ENCODE peak calls at places on chromosomes 2 and 18, in eight cellular contexts. M, D, E, G, J, Y, H and C are unnamed samples. For H3K9me3, the result is how much of the 10 kb centered on the place peaks cover.

GRCh38 chr18:48934708-48935432 is 15.9 kb downstream of the SMAD7 start:
- DNase-seq in M (no peak), D (peak), E (no peak), G (peak), J (no peak), Y (no peak), H (no peak), C (peak)

GRCh38 chr2:100422320-100422719 is 4.9 kb upstream of the CHST10 start:
- DNase-seq in M (peak), D (no peak), E (peak), G (no peak), J (peak), Y (peak), H (no peak), C (peak)

GRCh38 chr2:120764434-120764833 is 28.8 kb downstream of the GLI2 start:
- DNase-seq in M (no peak), D (no peak), E (no peak), G (peak), J (no peak), Y (no peak), H (no peak), C (no peak)

GRCh38 chr2:162925595-162925994 is 87.0 kb upstream of the KCNH7 start:
- DNase-seq in M (no peak), D (no peak), E (no peak), G (no peak), J (no peak), Y (no peak), H (no peak), C (no peak)

GRCh38 chr2:13669607-13670006 is 952.9 kb downstream of the TRIB2 start:
- DNase-seq in M (no peak), D (no peak), E (no peak), G (no peak), J (no peak), Y (no peak), H (no peak), C (no peak)

GRCh38 chr2:84904717-84905174 is 710 bp upstream of the TMSB10 start:
- DNase-seq in M (peak), D (peak), E (peak), G (peak), J (peak), Y (no peak), H (peak), C (peak)

GRCh38 chr2:75055820-75056675 is 97.6 kb downstream of the POLE4 start:
- DNase-seq in M (peak), D (no peak), E (no peak), G (no peak), J (peak), Y (no peak), H (no peak), C (no peak)

GRCh38 chr2:215531284-215531683 is 95.4 kb upstream of the FN1 start:
- DNase-seq in M (peak), D (no peak), E (peak), G (no peak), J (peak), Y (no peak), H (no peak), C (no peak)

GRCh38 chr2:216681683-216682082 is 13.7 kb downstream of the IGFBP5 start:
- DNase-seq in M (no peak), D (no peak), E (no peak), G (no peak), J (no peak), Y (no peak), H (no peak), C (no peak)

GRCh38 chr2:241507430-241508239 is 749 bp downstream of the STK25 start:
- DNase-seq in M (no peak), D (peak), E (peak), G (peak), J (peak), Y (peak), H (no peak), C (peak)

GRCh38 chr2:203913947-203914346 is 22.6 kb upstream of the ICOS start:
- DNase-seq in M (no peak), D (no peak), E (no peak), G (no peak), J (no peak), Y (no peak), H (no peak), C (no peak)

GRCh38 chr2:206028101-206028500 is 57.9 kb downstream of the INO80D start:
- DNase-seq in M (no peak), D (no peak), E (no peak), G (no peak), J (peak), Y (no peak), H (no peak), C (no peak)

GRCh38 chr2:206031162-206031784 is 54.7 kb downstream of the INO80D start:
- DNase-seq in M (peak), D (no peak), E (peak), G (no peak), J (peak), Y (no peak), H (no peak), C (peak)

DNA sequence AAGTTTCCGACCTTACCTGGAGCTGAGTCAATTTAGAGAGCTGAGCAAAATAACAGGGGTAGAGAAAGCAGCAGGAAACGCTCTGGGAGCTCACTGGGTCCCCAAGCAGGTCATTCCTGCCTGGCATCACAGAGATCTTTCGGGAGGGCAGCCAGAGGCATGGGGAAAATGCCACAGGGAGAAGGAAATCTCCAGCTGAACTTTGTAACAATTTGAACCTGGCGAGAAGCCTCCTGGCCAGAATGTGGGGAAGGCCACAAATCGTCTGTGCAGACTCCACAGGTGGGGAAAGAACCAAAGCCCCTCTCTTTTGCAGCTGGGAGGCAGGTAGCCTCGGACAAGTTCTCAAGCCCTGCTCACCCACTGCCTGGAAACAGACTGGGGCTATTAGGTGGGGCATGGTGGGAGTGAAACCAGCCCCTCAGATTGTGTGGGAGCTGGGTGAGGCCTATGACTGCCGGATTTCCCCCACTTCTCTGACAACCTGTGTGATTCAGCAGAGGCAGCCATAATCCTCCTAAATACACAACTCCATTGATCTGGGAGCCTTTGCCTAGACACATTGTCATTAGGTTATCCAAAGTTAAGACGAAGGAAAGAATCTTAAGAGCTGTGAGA is 53.9 kb downstream of the INO80D start:
- DNase-seq in M (no peak), D (no peak), E (no peak), G (no peak), J (no peak), Y (no peak), H (no peak), C (no peak)
- H3K9me3 ChIP-seq in M (under half), D (under half), E (under half), G (under half), J (under half), Y (under half), H (under half), C (under half)

DNA sequence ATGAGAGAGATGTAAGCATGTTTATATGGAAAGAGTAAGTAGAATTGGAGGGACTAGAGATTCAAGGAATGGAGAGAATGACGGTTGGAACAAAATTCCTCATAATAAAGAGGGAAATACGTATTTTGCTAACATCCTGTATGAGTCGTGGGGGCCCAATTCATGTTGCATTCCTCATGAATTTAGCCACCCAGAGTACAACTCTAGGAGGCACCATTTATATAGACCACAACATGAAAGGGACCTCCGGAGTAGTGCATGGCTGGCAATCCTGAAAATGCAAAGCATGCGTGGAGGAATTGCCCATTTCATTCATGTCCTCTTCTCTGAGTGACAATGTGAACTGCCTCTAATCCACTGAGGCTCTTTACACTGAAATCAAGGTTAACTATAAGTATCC is 168.2 kb downstream of the ZEB2 start:
- DNase-seq in M (no peak), D (no peak), E (no peak), G (no peak), J (peak), Y (no peak), H (no peak), C (no peak)
- TF ChIP-seq CTCF in M (no peak), D (no peak), E (no peak), G (no peak), J (no peak), Y (no peak), H (no peak), C (no peak)

GRCh38 chr2:106010818-106011355 is 183.2 kb downstream of the UXS1 start:
- DNase-seq in M (no peak), D (no peak), E (no peak), G (no peak), J (no peak), Y (no peak), H (no peak), C (no peak)

GRCh38 chr2:106012591-106013347 is 181.3 kb downstream of the UXS1 start:
- DNase-seq in M (no peak), D (no peak), E (peak), G (no peak), J (no peak), Y (no peak), H (no peak), C (no peak)

GRCh38 chr2:106011993-106012392 is 182.1 kb downstream of the UXS1 start:
- DNase-seq in M (no peak), D (no peak), E (no peak), G (no peak), J (no peak), Y (no peak), H (no peak), C (no peak)

GRCh38 chr2:106011380-106011779 is 182.7 kb downstream of the UXS1 start:
- DNase-seq in M (no peak), D (no peak), E (no peak), G (no peak), J (no peak), Y (no peak), H (no peak), C (peak)

GRCh38 chr2:106009096-106009495 is 185.0 kb downstream of the UXS1 start:
- DNase-seq in M (no peak), D (no peak), E (no peak), G (no peak), J (no peak), Y (no peak), H (no peak), C (no peak)
- H3K9me3 ChIP-seq in M (under half), D (under half), E (under half), G (under half), J (under half), Y (under half), H (under half), C (under half)

GRCh38 chr18:76803413-76803812 is 18.9 kb upstream of the ZNF236 start:
- DNase-seq in M (no peak), D (no peak), E (no peak), G (no peak), J (no peak), Y (no peak), H (no peak), C (no peak)
- TF ChIP-seq CTCF in M (no peak), D (no peak), E (no peak), G (no peak), J (no peak), Y (no peak), H (no peak), C (no peak)

DNA sequence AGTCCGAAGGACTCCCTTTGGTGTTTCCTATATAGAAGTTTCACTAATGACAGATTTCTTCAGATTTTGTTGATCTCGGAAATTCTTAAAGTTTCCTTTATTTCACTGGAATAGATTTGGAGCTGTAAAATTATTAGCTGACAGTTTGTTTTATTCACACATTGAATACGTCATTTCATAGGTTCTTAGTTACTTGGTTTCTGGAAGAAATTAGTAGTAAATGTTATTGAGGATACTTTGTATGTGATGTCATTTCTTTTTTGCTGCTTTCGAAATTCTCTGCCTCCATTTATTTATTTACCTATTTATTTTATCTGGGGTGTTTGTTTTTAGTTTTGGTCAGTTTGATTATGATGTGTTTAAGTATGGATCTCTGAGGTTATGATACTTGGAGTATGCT is 1205.9 kb upstream of the GYPC start:
- DNase-seq in M (no peak), D (no peak), E (no peak), G (no peak), J (no peak), Y (no peak), H (no peak), C (no peak)
- H3K9me3 ChIP-seq in M (under half), D (under half), E (under half), G (under half), J (under half), Y (under half), H (under half), C (under half)

DNA sequence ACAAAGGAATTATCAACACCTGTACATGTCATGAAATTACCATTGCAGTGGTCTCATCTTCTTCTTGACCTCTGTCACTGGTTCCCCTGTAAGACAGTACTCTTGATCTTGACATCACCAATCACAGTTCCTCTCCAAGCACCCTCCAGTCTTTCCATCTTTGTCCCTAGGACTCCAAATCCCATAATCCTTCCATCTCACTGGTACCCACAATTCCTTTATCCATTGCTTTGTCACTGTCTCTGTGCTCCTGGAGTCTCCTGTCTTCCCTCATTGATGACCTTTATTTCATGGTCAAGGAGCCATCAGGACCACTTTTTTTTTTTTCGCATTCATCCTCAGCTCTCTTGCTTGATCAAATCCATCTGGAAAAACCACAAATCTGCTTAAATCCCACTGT is 56.7 kb downstream of the COL4A3 start:
- DNase-seq in M (no peak), D (no peak), E (no peak), G (no peak), J (no peak), Y (no peak), H (no peak), C (no peak)
- TF ChIP-seq CTCF in M (no peak), D (no peak), E (no peak), G (no peak), J (no peak), Y (no peak), H (no peak), C (no peak)

DNA sequence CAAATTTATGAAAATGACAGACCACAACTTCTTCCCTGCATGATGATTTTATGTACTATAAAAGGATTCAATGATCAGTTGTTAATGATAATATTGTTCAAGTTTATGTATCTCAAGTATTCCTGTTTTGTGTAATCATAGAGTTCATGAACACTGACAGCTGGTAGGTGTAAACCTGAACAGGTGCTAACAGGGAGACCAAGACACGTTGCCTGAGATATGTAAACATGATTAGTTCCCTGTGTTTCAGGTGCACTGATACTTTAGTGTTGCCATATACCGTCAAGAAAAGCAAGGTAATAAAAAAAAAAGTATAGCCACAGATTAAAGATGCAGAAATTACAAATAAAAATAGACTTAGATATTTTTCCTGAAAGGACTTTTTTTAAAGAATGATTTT is 131.8 kb downstream of the BAZ2B start:
- DNase-seq in M (no peak), D (no peak), E (no peak), G (no peak), J (no peak), Y (no peak), H (no peak), C (no peak)
- H3K9me3 ChIP-seq in M (under half), D (under half), E (under half), G (under half), J (under half), Y (under half), H (under half), C (under half)

DNA sequence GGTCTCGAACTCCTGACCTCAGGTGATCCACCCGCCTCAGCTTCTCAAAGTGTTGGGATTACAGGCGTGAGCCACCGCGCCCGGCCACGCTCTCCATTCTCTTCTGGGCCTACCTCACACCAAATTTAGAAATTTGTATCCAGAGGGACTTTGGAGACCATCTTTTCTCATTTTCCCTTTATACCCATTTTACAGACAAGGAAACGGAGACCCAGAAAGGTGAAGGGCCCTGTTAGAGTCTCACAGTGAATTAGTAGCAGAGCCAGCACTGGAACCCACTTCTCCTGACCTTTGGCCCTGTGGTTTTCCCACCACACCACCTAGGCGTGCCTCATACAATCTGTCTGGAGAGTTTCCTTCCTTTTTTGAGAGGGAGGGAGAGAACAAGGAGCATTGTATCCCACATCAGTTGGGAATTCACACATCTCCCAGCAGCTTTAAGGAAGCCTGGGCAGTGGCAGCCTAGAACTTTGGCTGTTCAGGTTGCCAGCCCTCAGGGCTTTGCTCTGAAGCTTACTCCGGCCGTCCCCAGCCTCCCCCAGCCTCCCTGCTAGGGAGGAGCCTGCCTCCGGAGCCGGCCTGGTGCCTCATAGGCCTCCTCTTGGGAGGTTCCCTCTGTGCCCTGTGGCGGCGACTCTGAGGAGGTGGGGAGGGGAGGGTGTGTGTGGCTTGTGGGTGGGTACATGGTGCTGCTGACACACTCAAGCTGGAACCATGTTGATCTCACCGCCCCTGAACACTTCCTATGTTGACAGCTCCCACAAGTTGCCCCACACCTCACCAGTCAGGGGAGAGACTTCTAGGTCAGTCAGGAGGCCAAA is 13.8 kb downstream of the FOSL2 start:
- DNase-seq in M (peak), D (no peak), E (no peak), G (peak), J (peak), Y (no peak), H (no peak), C (peak)
- TF ChIP-seq CTCF in M (no peak), D (no peak), E (no peak), G (no peak), J (no peak), Y (no peak), H (no peak), C (peak)

GRCh38 chr2:221747289-221747972 is 175.3 kb upstream of the EPHA4 start:
- DNase-seq in M (no peak), D (no peak), E (no peak), G (no peak), J (no peak), Y (no peak), H (no peak), C (no peak)

GRCh38 chr2:221750317-221750716 is 178.2 kb upstream of the EPHA4 start:
- DNase-seq in M (no peak), D (no peak), E (no peak), G (no peak), J (peak), Y (no peak), H (no peak), C (no peak)

GRCh38 chr2:221758076-221758475 is 186.0 kb upstream of the EPHA4 start:
- DNase-seq in M (no peak), D (no peak), E (no peak), G (no peak), J (no peak), Y (no peak), H (no peak), C (no peak)

GRCh38 chr2:221753401-221753800 is 181.3 kb upstream of the EPHA4 start:
- DNase-seq in M (no peak), D (no peak), E (no peak), G (no peak), J (no peak), Y (no peak), H (no peak), C (no peak)

DNA sequence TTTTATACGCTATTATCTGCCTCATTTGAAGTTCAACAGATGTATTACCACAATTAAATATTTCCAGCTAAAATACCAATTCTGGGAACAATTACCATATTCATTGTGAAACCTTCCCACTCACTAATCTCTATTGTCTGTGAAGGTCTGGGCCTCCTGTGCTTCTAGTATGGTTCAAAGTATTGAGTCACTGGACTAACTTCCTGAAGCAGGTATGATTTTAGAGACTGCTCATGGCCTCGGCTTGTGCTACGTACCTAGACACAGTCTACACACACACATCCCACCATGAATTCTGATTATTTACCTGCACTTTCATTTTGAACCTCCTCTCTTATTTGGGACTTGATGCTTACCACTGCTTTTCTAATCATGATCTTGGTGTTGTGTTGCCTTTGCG is 180.7 kb upstream of the EPHA4 start:
- DNase-seq in M (peak), D (no peak), E (no peak), G (no peak), J (peak), Y (no peak), H (no peak), C (no peak)
- H3K9me3 ChIP-seq in M (under half), D (under half), E (under half), G (under half), J (under half), Y (under half), H (under half), C (under half)